ENCODE peak calls at places on chromosomes 12 and 14, in seven cellular contexts. G is fibroblast of lung, N is brain microvascular endothelial cell, F is adrenal gland, M is lung, H is psoas muscle, U is spleen. L is an unnamed sample.

GRCh38 chr14:25537846-25538455 is 488.0 kb upstream of the STXBP6 start:
- DNase-seq in G (no peak), N (no peak), F (peak), M (no peak), H (no peak), U (no peak), L (no peak)

GRCh38 chr14:84340938-84341337 is 1189.0 kb upstream of the FLRT2 start:
- DNase-seq in G (peak), N (no peak), F (no peak), M (no peak), H (no peak), U (no peak), L (no peak)

GRCh38 chr12:27779416-27779815 is 617 bp upstream of the KLHL42 start:
- DNase-seq in G (peak), N (peak), F (peak), M (no peak), H (peak), U (peak), L (no peak)

GRCh38 chr14:103194256-103195045 is 71.2 kb downstream of the TNFAIP2 start:
- DNase-seq in G (peak), N (no peak), F (peak), M (no peak), H (no peak), U (no peak), L (peak)

GRCh38 chr12:52195065-52195730 is 3.4 kb upstream of the KRT80 start:
- DNase-seq in G (peak), N (no peak), F (no peak), M (no peak), H (no peak), U (no peak), L (no peak)

GRCh38 chr14:91573894-91574837 is 64.1 kb upstream of the PPP4R3A start:
- DNase-seq in G (peak), N (peak), F (peak), M (peak), H (peak), U (peak), L (peak)

GRCh38 chr12:21073822-21074460 is 57.1 kb upstream of the SLCO1B1 start:
- DNase-seq in G (peak), N (peak), F (no peak), M (no peak), H (no peak), U (no peak), L (no peak)

GRCh38 chr14:71290960-71291466 is 383.8 kb downstream of the PCNX1 start:
- DNase-seq in G (peak), N (peak), F (peak), M (no peak), H (no peak), U (no peak), L (peak)

GRCh38 chr12:48988030-48988649 is 10.0 kb downstream of the WNT1 start:
- DNase-seq in G (no peak), N (peak), F (peak), M (no peak), H (peak), U (peak), L (peak)

GRCh38 chr12:69985656-69986055 is 160.6 kb downstream of the MYRFL start:
- DNase-seq in G (no peak), N (no peak), F (no peak), M (no peak), H (no peak), U (no peak), L (peak)

GRCh38 chr14:37599527-37600368 is 4.3 kb downstream of the TTC6 start:
- DNase-seq in G (no peak), N (no peak), F (no peak), M (no peak), H (no peak), U (no peak), L (no peak)

GRCh38 chr12:121905746-121906145 is 12.6 kb upstream of the CFAP251 start:
- DNase-seq in G (no peak), N (no peak), F (no peak), M (no peak), H (no peak), U (no peak), L (no peak)

GRCh38 chr14:103503296-103503695 is 19.3 kb downstream of the CKB start:
- DNase-seq in G (no peak), N (no peak), F (peak), M (no peak), H (no peak), U (no peak), L (no peak)

GRCh38 chr14:105582639-105583038 is 56.3 kb downstream of the TMEM121 start:
- DNase-seq in G (no peak), N (no peak), F (peak), M (no peak), H (peak), U (peak), L (no peak)

GRCh38 chr14:49982522-49982951 is 89.7 kb downstream of the ARF6 start:
- DNase-seq in G (peak), N (peak), F (peak), M (no peak), H (peak), U (no peak), L (no peak)

GRCh38 chr14:77064535-77065178 is 33.4 kb upstream of the CIPC start:
- DNase-seq in G (no peak), N (no peak), F (no peak), M (no peak), H (no peak), U (no peak), L (no peak)

GRCh38 chr12:51083140-51083833 is at the start of gene CSRNP2:
- DNase-seq in G (peak), N (peak), F (peak), M (peak), H (peak), U (peak), L (peak)

GRCh38 chr12:52757449-52758176 is 19.5 kb downstream of the KRT76 start:
- DNase-seq in G (no peak), N (no peak), F (no peak), M (no peak), H (no peak), U (no peak), L (no peak)

GRCh38 chr12:100758083-100758482 is 36.5 kb upstream of the ANO4 start:
- DNase-seq in G (no peak), N (no peak), F (peak), M (no peak), H (no peak), U (no peak), L (no peak)

GRCh38 chr12:102096855-102097254 is 23.1 kb downstream of the NUP37 start:
- DNase-seq in G (no peak), N (no peak), F (no peak), M (no peak), H (no peak), U (no peak), L (no peak)

GRCh38 chr12:115470977-115471376 is 787.0 kb upstream of the TBX3 start:
- DNase-seq in G (no peak), N (no peak), F (no peak), M (no peak), H (no peak), U (no peak), L (no peak)

GRCh38 chr12:85759217-85759616 is 77.0 kb downstream of the RASSF9 start:
- DNase-seq in G (no peak), N (no peak), F (no peak), M (no peak), H (no peak), U (no peak), L (no peak)

GRCh38 chr12:85755760-85756159 is 80.4 kb downstream of the RASSF9 start:
- DNase-seq in G (no peak), N (peak), F (no peak), M (no peak), H (no peak), U (no peak), L (no peak)
- TF ChIP-seq CTCF in G (no peak), N (peak), F (no peak), M (no peak), H (no peak), U (no peak), L (no peak)

GRCh38 chr14:101879212-101880015 is 85.0 kb upstream of the DYNC1H1 start:
- DNase-seq in G (no peak), N (no peak), F (no peak), M (no peak), H (no peak), U (peak), L (no peak)

GRCh38 chr14:101876539-101876938 is 87.8 kb upstream of the DYNC1H1 start:
- DNase-seq in G (peak), N (no peak), F (peak), M (peak), H (peak), U (peak), L (no peak)

GRCh38 chr14:101880016-101880297 is 84.4 kb upstream of the DYNC1H1 start:
- DNase-seq in G (no peak), N (no peak), F (no peak), M (no peak), H (no peak), U (no peak), L (no peak)

GRCh38 chr14:101877766-101878165 is 86.6 kb upstream of the DYNC1H1 start:
- DNase-seq in G (peak), N (no peak), F (no peak), M (no peak), H (no peak), U (no peak), L (no peak)

GRCh38 chr14:101878222-101879211 is 85.9 kb upstream of the DYNC1H1 start:
- DNase-seq in G (peak), N (no peak), F (peak), M (no peak), H (no peak), U (peak), L (no peak)
- H3K27ac ChIP-seq in G (no peak), N (no peak), F (no peak), M (peak), H (no peak), U (peak), L (no peak)

GRCh38 chr12:28908646-28909045 is 240.4 kb upstream of the FAR2 start:
- DNase-seq in G (peak), N (no peak), F (no peak), M (no peak), H (no peak), U (no peak), L (no peak)

GRCh38 chr12:28905220-28905940 is 243.7 kb upstream of the FAR2 start:
- DNase-seq in G (no peak), N (no peak), F (no peak), M (no peak), H (no peak), U (no peak), L (no peak)

DNA sequence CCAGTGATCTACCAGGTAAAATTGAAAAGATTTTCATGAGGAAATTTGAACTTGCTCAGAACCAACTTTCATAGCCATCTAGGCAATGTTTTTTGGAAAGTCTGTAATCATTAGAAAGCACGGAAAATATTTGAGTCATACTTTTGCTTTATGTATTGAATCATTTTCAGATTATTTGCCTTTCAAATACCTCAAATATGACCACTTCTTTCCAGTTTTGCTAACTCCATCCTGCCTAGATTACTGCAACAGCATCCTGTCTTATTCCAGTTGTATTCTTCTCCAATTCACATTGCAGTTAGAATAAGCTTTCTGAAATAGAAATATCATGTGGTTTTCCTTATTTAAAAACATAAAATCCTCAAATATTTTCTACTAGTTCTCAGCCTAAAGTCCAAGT is 239.8 kb upstream of the FAR2 start:
- DNase-seq in G (peak), N (peak), F (no peak), M (no peak), H (no peak), U (no peak), L (no peak)
- TF ChIP-seq CTCF in G (no peak), N (no peak), F (no peak), M (no peak), H (no peak), U (no peak), L (no peak)

GRCh38 chr14:99166506-99166905 is 105.5 kb downstream of the BCL11B start:
- DNase-seq in G (no peak), N (no peak), F (no peak), M (no peak), H (no peak), U (no peak), L (no peak)
- H3K27ac ChIP-seq in G (no peak), N (no peak), F (no peak), M (no peak), H (no peak), U (no peak), L (no peak)

GRCh38 chr12:118033331-118033730 is 16.8 kb downstream of the RFC5 start:
- DNase-seq in G (no peak), N (no peak), F (no peak), M (no peak), H (no peak), U (no peak), L (no peak)

GRCh38 chr12:118035194-118036041 is 18.9 kb downstream of the RFC5 start:
- DNase-seq in G (peak), N (peak), F (no peak), M (no peak), H (no peak), U (no peak), L (no peak)

GRCh38 chr12:118033902-118034301 is 17.4 kb downstream of the RFC5 start:
- DNase-seq in G (no peak), N (no peak), F (no peak), M (no peak), H (no peak), U (no peak), L (no peak)

GRCh38 chr12:118036672-118037411 is 20.3 kb downstream of the RFC5 start:
- DNase-seq in G (no peak), N (no peak), F (no peak), M (no peak), H (no peak), U (no peak), L (no peak)

GRCh38 chr12:118034429-118035193 is 18.1 kb downstream of the RFC5 start:
- DNase-seq in G (peak), N (peak), F (peak), M (no peak), H (no peak), U (no peak), L (peak)
- TF ChIP-seq CTCF in G (peak), N (peak), F (no peak), M (no peak), H (peak), U (no peak), L (peak)

GRCh38 chr14:100239840-100240724 is 1.1 kb downstream of the YY1 start:
- DNase-seq in G (peak), N (peak), F (peak), M (peak), H (peak), U (peak), L (peak)

GRCh38 chr14:100239200-100239839 is 376 bp downstream of the YY1 start:
- DNase-seq in G (no peak), N (no peak), F (peak), M (peak), H (peak), U (peak), L (no peak)

GRCh38 chr14:100238419-100239199 is at the start of gene YY1:
- DNase-seq in G (peak), N (peak), F (peak), M (peak), H (peak), U (peak), L (peak)

GRCh38 chr14:100240725-100241032 is 1.7 kb downstream of the YY1 start:
- DNase-seq in G (no peak), N (no peak), F (no peak), M (no peak), H (no peak), U (no peak), L (no peak)

GRCh38 chr14:100241279-100241678 is 2.3 kb downstream of the YY1 start:
- DNase-seq in G (no peak), N (no peak), F (no peak), M (no peak), H (no peak), U (no peak), L (no peak)
- H3K27ac ChIP-seq in G (peak), N (peak), F (peak), M (peak), H (peak), U (peak), L (peak)

GRCh38 chr14:57530571-57530970 is 36.9 kb upstream of the CCDC198 start:
- DNase-seq in G (no peak), N (no peak), F (no peak), M (no peak), H (no peak), U (no peak), L (no peak)

DNA sequence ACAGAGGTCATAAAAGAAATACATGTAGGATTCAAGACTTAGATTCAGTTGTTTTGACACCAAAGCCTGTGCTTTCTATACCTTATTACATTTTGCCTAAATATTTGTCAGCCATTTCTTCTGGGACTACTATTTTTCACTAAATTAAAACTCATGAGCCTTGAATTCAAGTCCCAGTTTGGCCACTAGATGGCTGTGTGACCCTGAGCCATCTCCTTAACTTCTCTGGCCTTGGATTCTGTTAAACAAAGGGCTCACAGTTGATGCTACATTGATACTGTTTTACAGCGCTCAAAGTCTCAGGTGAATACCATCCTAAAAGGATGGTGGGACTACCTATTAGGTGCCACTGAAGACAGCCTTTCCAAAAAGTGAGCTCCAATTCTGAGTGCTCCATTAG is 39.6 kb upstream of the CCDC198 start:
- DNase-seq in G (peak), N (peak), F (no peak), M (no peak), H (no peak), U (no peak), L (no peak)
- TF ChIP-seq CTCF in G (peak), N (peak), F (peak), M (no peak), H (peak), U (peak), L (peak)

DNA sequence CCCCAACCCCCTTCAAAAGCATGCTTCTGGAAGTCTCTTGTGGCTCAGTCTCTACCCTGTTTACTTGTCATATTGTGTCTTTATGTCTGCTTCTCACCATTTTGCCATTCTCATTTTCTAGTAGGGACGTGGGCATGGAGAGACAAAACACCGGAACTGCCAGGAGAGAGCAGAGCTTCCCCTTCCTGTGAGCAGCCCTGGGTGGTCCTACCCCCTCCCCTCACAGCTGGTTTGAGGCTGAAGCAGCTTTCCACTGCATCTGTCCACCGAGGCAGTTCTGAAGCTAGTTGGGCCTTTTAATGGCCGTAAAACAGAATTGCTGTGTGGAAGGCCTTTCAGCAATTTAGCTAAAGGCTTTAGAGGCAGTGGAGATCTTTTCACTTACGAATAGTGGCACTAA is 77.0 kb downstream of the PELI2 start:
- DNase-seq in G (no peak), N (no peak), F (no peak), M (no peak), H (no peak), U (no peak), L (no peak)
- H3K27ac ChIP-seq in G (no peak), N (no peak), F (no peak), M (no peak), H (peak), U (peak), L (no peak)

GRCh38 chr14:64971890-64972785 is at the start of gene RAB15:
- DNase-seq in G (peak), N (no peak), F (no peak), M (no peak), H (peak), U (peak), L (peak)
- TF ChIP-seq CTCF in G (no peak), N (no peak), F (no peak), M (no peak), H (no peak), U (no peak), L (no peak)

L was measured in RWPE1.